ENCODE peak calls at places on chromosome 7, in ten cellular contexts. I is GM23338, P is HCT116, Q is fibroblast of lung, M is brain microvascular endothelial cell, V is neural progenitor cell, N is left lung, A is suprapubic skin, B is dorsolateral prefrontal cortex, W is spleen. E is an unnamed sample.

GRCh38 chr7:91628742-91629141 is 251.8 kb downstream of the MTERF1 start:
- DNase-seq in I (no peak), Q (peak), N (no peak), B (no peak), W (no peak), M (no peak), V (no peak), A (no peak), P (no peak), E (no peak)

GRCh38 chr7:134886353-134887057 is 99.8 kb upstream of the AGBL3 start:
- DNase-seq in B (no peak), V (no peak), W (no peak), A (no peak), M (peak), Q (peak), N (no peak), P (no peak), I (no peak), E (no peak)

GRCh38 chr7:55569797-55570196 is 2.5 kb downstream of the VOPP1 start:
- DNase-seq in B (no peak), Q (no peak), N (no peak), V (no peak), A (no peak), I (no peak), M (no peak), W (no peak), P (no peak), E (no peak)

GRCh38 chr7:2193120-2193519 is 39.6 kb downstream of the MAD1L1 start:
- DNase-seq in B (no peak), P (no peak), V (peak), I (no peak), A (no peak), Q (no peak), M (no peak), N (peak), W (no peak), E (no peak)

GRCh38 chr7:88835147-88835728 is 39.7 kb upstream of the TEX47 start:
- DNase-seq in W (no peak), Q (peak), M (peak), A (no peak), I (peak), N (no peak), B (no peak), V (peak), P (peak), E (no peak)

GRCh38 chr7:93228302-93228701 is 2.0 kb upstream of the HEPACAM2 start:
- DNase-seq in A (no peak), M (peak), P (peak), B (no peak), I (peak), V (peak), W (no peak), N (no peak), Q (peak), E (no peak)

GRCh38 chr7:135165862-135166261 is 4.6 kb downstream of the CYREN start:
- DNase-seq in P (no peak), V (no peak), Q (no peak), N (no peak), M (no peak), I (no peak), A (no peak), W (no peak), B (no peak), E (no peak)

GRCh38 chr7:124031406-124031805 is 1.5 kb downstream of the TMEM229A start:
- DNase-seq in N (no peak), P (no peak), I (no peak), A (no peak), Q (no peak), B (no peak), M (no peak), V (no peak), W (no peak), E (no peak)

GRCh38 chr7:43768894-43769272 is 10.4 kb downstream of the BLVRA start:
- DNase-seq in A (no peak), P (no peak), W (no peak), B (no peak), N (no peak), I (no peak), Q (no peak), M (no peak), V (no peak), E (no peak)

GRCh38 chr7:89401690-89402089 is 606.2 kb upstream of the TEX47 start:
- DNase-seq in Q (no peak), V (no peak), M (no peak), W (no peak), B (no peak), P (no peak), I (no peak), A (no peak), N (no peak), E (no peak)

GRCh38 chr7:43553999-43554398 is 28.9 kb upstream of the STK17A start:
- DNase-seq in V (no peak), M (peak), N (no peak), I (no peak), Q (peak), B (no peak), W (no peak), P (no peak), A (no peak), E (no peak)

GRCh38 chr7:17863815-17864159 is 76.5 kb downstream of the SNX13 start:
- DNase-seq in N (no peak), I (no peak), B (no peak), A (no peak), Q (no peak), M (no peak), V (no peak), P (no peak), W (no peak), E (no peak)

GRCh38 chr7:33727415-33727814 is 177.9 kb upstream of the BMPER start:
- DNase-seq in W (no peak), M (no peak), P (no peak), Q (no peak), V (no peak), A (no peak), N (no peak), B (no peak), I (no peak), E (no peak)

GRCh38 chr7:157412491-157413180 is 75.8 kb downstream of the DNAJB6 start:
- DNase-seq in N (peak), Q (no peak), W (peak), M (no peak), A (no peak), V (no peak), B (no peak), I (no peak), P (no peak), E (no peak)

GRCh38 chr7:106501605-106502580 is 159.1 kb downstream of the CCDC71L start:
- DNase-seq in V (no peak), W (no peak), B (no peak), M (no peak), P (no peak), Q (no peak), N (no peak), A (no peak), I (no peak), E (no peak)

GRCh38 chr7:22193361-22194016 is 163.5 kb downstream of the RAPGEF5 start:
- DNase-seq in Q (peak), W (no peak), M (no peak), N (no peak), B (peak), P (no peak), I (peak), A (no peak), V (peak), E (no peak)

GRCh38 chr7:37987732-37988131 is 67.3 kb downstream of the EPDR1 start:
- DNase-seq in W (no peak), Q (peak), V (no peak), I (no peak), N (no peak), P (no peak), A (no peak), B (no peak), M (no peak), E (peak)

GRCh38 chr7:130921391-130922180 is 187.6 kb upstream of the KLF14 start:
- DNase-seq in I (peak), V (peak), B (peak), Q (peak), P (no peak), N (no peak), A (no peak), W (no peak), M (peak), E (peak)

GRCh38 chr7:74343281-74344127 is 54.3 kb downstream of the CLIP2 start:
- DNase-seq in N (no peak), A (no peak), I (no peak), W (no peak), Q (peak), M (peak), B (no peak), P (peak), V (no peak), E (no peak)

GRCh38 chr7:30475580-30475979 is 3.0 kb downstream of the NOD1 start:
- DNase-seq in A (no peak), W (no peak), V (no peak), Q (peak), P (no peak), I (no peak), M (no peak), N (no peak), B (no peak), E (no peak)

GRCh38 chr7:134452991-134453473 is 5.9 kb downstream of the AKR1B1 start:
- DNase-seq in I (no peak), W (no peak), B (no peak), M (no peak), Q (no peak), A (no peak), N (no peak), V (no peak), P (no peak), E (no peak)

GRCh38 chr7:47255441-47255840 is 326.5 kb downstream of the TNS3 start:
- DNase-seq in W (no peak), B (no peak), V (no peak), M (no peak), Q (no peak), N (no peak), A (no peak), I (no peak), P (no peak), E (no peak)

DNA sequence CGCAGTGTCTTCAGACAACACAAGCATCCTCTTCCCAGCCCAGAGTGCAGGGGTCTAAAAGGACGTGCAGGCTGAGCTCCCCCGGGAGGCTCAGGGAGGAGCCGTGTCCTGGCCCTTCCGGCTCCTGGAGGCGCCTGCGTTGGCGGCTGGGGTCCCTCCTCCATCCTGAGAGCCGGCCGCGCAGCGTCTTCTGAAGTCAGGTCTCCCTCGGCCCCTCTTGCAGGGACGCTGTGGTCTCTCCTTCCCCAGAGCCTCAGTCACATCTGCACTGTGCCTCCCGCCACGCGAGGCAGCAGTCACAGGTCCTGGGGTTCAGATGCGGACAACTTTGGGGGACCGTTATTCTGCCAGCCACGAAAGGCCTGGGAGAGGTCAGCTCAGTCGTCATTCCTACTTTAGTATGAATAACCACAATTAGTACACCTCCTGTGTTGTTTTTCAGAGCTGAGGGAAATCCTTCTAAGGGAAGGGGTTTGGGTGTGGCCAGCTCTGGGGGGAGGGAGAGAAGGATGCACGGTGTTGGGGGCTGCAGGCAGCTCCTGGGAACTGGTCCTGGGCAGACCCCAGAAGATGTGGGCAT is 41.2 kb downstream of the FAM20C start:
- DNase-seq in A (no peak), M (no peak), B (no peak), P (no peak), W (no peak), N (no peak), V (no peak), Q (no peak), I (no peak), E (no peak)
- H3K27ac ChIP-seq in A (peak), M (peak), B (peak), P (no peak), W (peak), N (peak), V (no peak), Q (peak), I (no peak), E (peak)

GRCh38 chr7:98777051-98777450 is 92.8 kb downstream of the TMEM130 start:
- DNase-seq in A (no peak), V (no peak), N (peak), P (no peak), Q (no peak), W (no peak), M (no peak), B (no peak), I (no peak), E (no peak)

GRCh38 chr7:98774893-98775292 is 94.9 kb downstream of the TMEM130 start:
- DNase-seq in V (no peak), N (peak), M (no peak), A (no peak), B (no peak), I (no peak), W (no peak), Q (no peak), P (no peak), E (no peak)

GRCh38 chr7:98771519-98772241 is 98.1 kb downstream of the TMEM130 start:
- DNase-seq in M (peak), V (peak), N (peak), W (no peak), I (peak), B (no peak), Q (peak), P (no peak), A (no peak), E (peak)

GRCh38 chr7:98772242-98772603 is 97.6 kb downstream of the TMEM130 start:
- DNase-seq in W (no peak), P (no peak), M (no peak), N (no peak), B (no peak), A (no peak), Q (no peak), V (no peak), I (peak), E (no peak)
- H3K27ac ChIP-seq in W (no peak), P (no peak), M (no peak), N (no peak), B (no peak), A (no peak), Q (no peak), V (no peak), I (no peak), E (no peak)

GRCh38 chr7:50159154-50159553 is 66.1 kb upstream of the ZPBP start:
- DNase-seq in M (no peak), W (no peak), P (no peak), A (no peak), Q (no peak), I (no peak), B (no peak), V (no peak), N (no peak), E (no peak)

GRCh38 chr7:50155755-50156154 is 62.7 kb upstream of the ZPBP start:
- DNase-seq in W (no peak), M (no peak), P (no peak), A (no peak), N (no peak), I (no peak), V (no peak), B (no peak), Q (no peak), E (no peak)

GRCh38 chr7:50153141-50153540 is 60.1 kb upstream of the ZPBP start:
- DNase-seq in W (no peak), I (no peak), Q (no peak), B (no peak), M (no peak), A (no peak), V (no peak), N (no peak), P (no peak), E (no peak)

GRCh38 chr7:50156746-50157145 is 63.7 kb upstream of the ZPBP start:
- DNase-seq in M (no peak), P (no peak), N (no peak), A (no peak), I (no peak), W (no peak), B (no peak), Q (no peak), V (no peak), E (no peak)

GRCh38 chr7:50156163-50156562 is 63.1 kb upstream of the ZPBP start:
- DNase-seq in M (no peak), A (no peak), B (no peak), P (no peak), Q (no peak), W (no peak), N (no peak), V (no peak), I (no peak), E (no peak)
- H3K27ac ChIP-seq in M (no peak), A (no peak), B (no peak), P (no peak), Q (no peak), W (peak), N (no peak), V (no peak), I (no peak), E (no peak)

DNA sequence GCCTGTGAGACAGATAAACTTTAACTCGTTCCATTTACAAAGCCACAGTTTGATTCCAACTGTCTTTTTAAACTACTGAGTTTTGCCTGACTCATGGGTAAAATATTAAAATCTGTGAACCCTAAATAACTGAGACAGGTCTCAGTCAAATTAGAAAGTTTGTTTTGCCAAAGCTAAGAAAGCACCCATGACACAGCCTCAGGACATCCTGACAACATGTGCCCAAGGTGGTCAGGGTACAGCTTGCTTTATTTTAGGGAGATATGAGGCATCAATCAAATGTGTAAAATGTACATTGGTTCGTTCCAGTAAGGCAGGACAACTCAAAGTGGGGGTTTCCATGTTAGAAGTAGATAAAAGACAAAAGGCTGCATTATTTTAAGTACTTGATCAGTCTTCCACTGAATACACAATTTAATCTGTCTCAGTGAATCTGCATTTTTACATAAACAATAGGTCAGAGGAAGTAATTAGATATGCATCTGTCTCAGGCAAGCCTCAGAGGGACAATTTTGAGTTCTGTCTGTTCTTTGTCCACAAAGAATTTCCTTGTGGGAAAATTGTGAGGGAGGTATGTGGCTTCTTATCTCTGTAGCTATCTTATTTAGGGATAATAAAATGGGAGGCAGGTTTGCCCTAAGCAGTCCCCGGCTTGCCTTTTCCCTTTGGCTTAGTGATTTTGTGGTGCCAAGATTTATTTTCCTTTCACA is 11.0 kb upstream of the PIP start:
- DNase-seq in V (no peak), I (no peak), W (no peak), A (no peak), P (no peak), N (no peak), B (no peak), M (no peak), Q (no peak), E (no peak)
- H3K27ac ChIP-seq in V (no peak), I (no peak), W (no peak), A (no peak), P (no peak), N (no peak), B (no peak), M (no peak), Q (no peak), E (no peak)

DNA sequence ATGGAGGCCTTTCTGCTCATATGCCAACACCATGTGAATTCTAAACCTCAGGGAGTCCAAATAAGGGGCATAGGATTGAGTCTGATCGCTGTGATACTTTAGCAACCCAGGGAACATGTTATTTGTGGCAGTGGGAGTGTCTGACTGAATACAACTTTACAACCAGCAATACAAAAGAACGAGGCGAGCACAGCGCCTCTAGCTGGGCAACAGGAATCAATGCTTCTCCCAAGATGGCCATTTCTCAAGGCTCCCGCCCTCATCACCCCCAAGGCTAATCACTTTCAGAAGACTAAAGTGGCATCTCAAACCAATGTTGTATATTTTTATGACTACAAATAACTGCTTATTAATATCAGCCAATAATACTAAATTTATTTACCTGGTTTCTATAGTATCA is 28.1 kb downstream of the YWHAG start:
- DNase-seq in N (no peak), B (no peak), V (no peak), W (no peak), M (no peak), A (no peak), I (peak), Q (no peak), P (no peak), E (no peak)
- H3K27ac ChIP-seq in N (no peak), B (no peak), V (no peak), W (peak), M (no peak), A (no peak), I (peak), Q (no peak), P (no peak), E (no peak)

GRCh38 chr7:51188987-51189386 is 127.6 kb downstream of the COBL start:
- DNase-seq in Q (no peak), W (no peak), A (no peak), V (no peak), I (no peak), B (no peak), N (no peak), P (no peak), M (no peak), E (no peak)
- H3K27ac ChIP-seq in Q (no peak), W (no peak), A (no peak), V (no peak), I (peak), B (peak), N (no peak), P (no peak), M (no peak), E (no peak)

E was measured in Peyer's patch.